ENCODE peak calls at places on chromosome 18, in seven cellular contexts. One of them, this sample, is unnamed.

GRCh38 chr18:59910967-59911366 is 11.2 kb downstream of the PMAIP1 start:
- DNase-seq in Right ventricle myocardium superior: no peak
- DNase-seq in foreskin fibroblast: peak
- DNase-seq in EL: peak
- DNase-seq in stimulated activated naive B cell treated with anti-CD40 and anti-IgM and Interleukin-4, amounts not matched to agents 10 μg/mL and 1 μg/mL and 100 μg/mL, for 72 hours: no peak
- DNase-seq in left lung: no peak
- DNase-seq in tibial nerve: no peak
- DNase-seq in this sample: no peak

GRCh38 chr18:9708057-9708881 is at the start of gene RAB31:
- DNase-seq in Right ventricle myocardium superior: peak
- DNase-seq in foreskin fibroblast: peak
- DNase-seq in EL: peak
- DNase-seq in stimulated activated naive B cell treated with anti-CD40 and anti-IgM and Interleukin-4, amounts not matched to agents 10 μg/mL and 1 μg/mL and 100 μg/mL, for 72 hours: peak
- DNase-seq in left lung: peak
- DNase-seq in tibial nerve: peak
- DNase-seq in this sample: peak

GRCh38 chr18:24176727-24177416 is 38.0 kb downstream of the CABYR start:
- DNase-seq in Right ventricle myocardium superior: peak
- DNase-seq in foreskin fibroblast: peak
- DNase-seq in EL: peak
- DNase-seq in stimulated activated naive B cell treated with anti-CD40 and anti-IgM and Interleukin-4, amounts not matched to agents 10 μg/mL and 1 μg/mL and 100 μg/mL, for 72 hours: peak
- DNase-seq in left lung: no peak
- DNase-seq in tibial nerve: peak
- DNase-seq in this sample: peak

GRCh38 chr18:51030537-51031258 is 685 bp downstream of the SMAD4 start:
- DNase-seq in Right ventricle myocardium superior: peak
- DNase-seq in foreskin fibroblast: peak
- DNase-seq in EL: peak
- DNase-seq in stimulated activated naive B cell treated with anti-CD40 and anti-IgM and Interleukin-4, amounts not matched to agents 10 μg/mL and 1 μg/mL and 100 μg/mL, for 72 hours: peak
- DNase-seq in left lung: peak
- DNase-seq in tibial nerve: peak
- DNase-seq in this sample: peak

GRCh38 chr18:70195852-70196434 is 9.5 kb downstream of the RTTN start:
- DNase-seq in Right ventricle myocardium superior: no peak
- DNase-seq in foreskin fibroblast: peak
- DNase-seq in EL: peak
- DNase-seq in stimulated activated naive B cell treated with anti-CD40 and anti-IgM and Interleukin-4, amounts not matched to agents 10 μg/mL and 1 μg/mL and 100 μg/mL, for 72 hours: no peak
- DNase-seq in left lung: no peak
- DNase-seq in tibial nerve: peak
- DNase-seq in this sample: peak

GRCh38 chr18:74856967-74857366 is 259.3 kb downstream of the ZNF407 start:
- DNase-seq in Right ventricle myocardium superior: no peak
- DNase-seq in foreskin fibroblast: no peak
- DNase-seq in EL: no peak
- DNase-seq in stimulated activated naive B cell treated with anti-CD40 and anti-IgM and Interleukin-4, amounts not matched to agents 10 μg/mL and 1 μg/mL and 100 μg/mL, for 72 hours: no peak
- DNase-seq in left lung: no peak
- DNase-seq in tibial nerve: no peak
- DNase-seq in this sample: no peak

GRCh38 chr18:13538630-13539029 is 187.7 kb downstream of the FAM210A start:
- DNase-seq in Right ventricle myocardium superior: no peak
- DNase-seq in foreskin fibroblast: no peak
- DNase-seq in EL: no peak
- DNase-seq in stimulated activated naive B cell treated with anti-CD40 and anti-IgM and Interleukin-4, amounts not matched to agents 10 μg/mL and 1 μg/mL and 100 μg/mL, for 72 hours: no peak
- DNase-seq in left lung: no peak
- DNase-seq in tibial nerve: no peak
- DNase-seq in this sample: no peak

GRCh38 chr18:54223568-54224241 is 764 bp downstream of the MBD2 start:
- DNase-seq in Right ventricle myocardium superior: peak
- DNase-seq in foreskin fibroblast: peak
- DNase-seq in EL: peak
- DNase-seq in stimulated activated naive B cell treated with anti-CD40 and anti-IgM and Interleukin-4, amounts not matched to agents 10 μg/mL and 1 μg/mL and 100 μg/mL, for 72 hours: peak
- DNase-seq in left lung: peak
- DNase-seq in tibial nerve: peak
- DNase-seq in this sample: peak

GRCh38 chr18:54717673-54718435 is 110.4 kb upstream of the RAB27B start:
- DNase-seq in Right ventricle myocardium superior: peak
- DNase-seq in foreskin fibroblast: no peak
- DNase-seq in EL: no peak
- DNase-seq in stimulated activated naive B cell treated with anti-CD40 and anti-IgM and Interleukin-4, amounts not matched to agents 10 μg/mL and 1 μg/mL and 100 μg/mL, for 72 hours: peak
- DNase-seq in left lung: peak
- DNase-seq in tibial nerve: no peak
- DNase-seq in this sample: peak

GRCh38 chr18:37393945-37394609 is 171.5 kb downstream of the CELF4 start:
- DNase-seq in Right ventricle myocardium superior: peak
- DNase-seq in foreskin fibroblast: peak
- DNase-seq in EL: peak
- DNase-seq in stimulated activated naive B cell treated with anti-CD40 and anti-IgM and Interleukin-4, amounts not matched to agents 10 μg/mL and 1 μg/mL and 100 μg/mL, for 72 hours: no peak
- DNase-seq in left lung: peak
- DNase-seq in tibial nerve: peak
- DNase-seq in this sample: peak

GRCh38 chr18:79924814-79925655 is 26.4 kb downstream of the SLC66A2 start:
- DNase-seq in Right ventricle myocardium superior: peak
- DNase-seq in foreskin fibroblast: no peak
- DNase-seq in EL: no peak
- DNase-seq in stimulated activated naive B cell treated with anti-CD40 and anti-IgM and Interleukin-4, amounts not matched to agents 10 μg/mL and 1 μg/mL and 100 μg/mL, for 72 hours: no peak
- DNase-seq in left lung: no peak
- DNase-seq in tibial nerve: no peak
- DNase-seq in this sample: no peak

This sample was measured in germinal center.